ENCODE peak calls at places on chromosomes 5 and 9, in ten cellular contexts. M is heart left ventricle, Q is Panc1, R is neural progenitor cell, A is psoas muscle, H is endodermal cell, X is OCI-LY7, Z is astrocyte, U is esophagus squamous epithelium, S is sigmoid colon. J is an unnamed sample. For H3K4me1, the result is how much of the 10 kb centered on the place peaks cover.

GRCh38 chr5:133952729-133953567 is 15.5 kb downstream of the C5orf15 start:
- DNase-seq in R (no peak), S (peak), Q (no peak), U (no peak), H (peak), Z (peak), A (peak), M (peak), X (no peak), J (peak)

GRCh38 chr5:125065114-125065513 is 318.7 kb upstream of the ZNF608 start:
- DNase-seq in H (no peak), A (no peak), X (no peak), Z (peak), M (no peak), U (no peak), R (peak), S (no peak), Q (no peak), J (no peak)

GRCh38 chr5:175118700-175119309 is 325.2 kb downstream of the DRD1 start:
- DNase-seq in H (peak), U (no peak), X (no peak), Q (no peak), A (no peak), Z (no peak), R (no peak), M (no peak), S (no peak), J (no peak)

GRCh38 chr5:79202076-79202475 is 33.9 kb upstream of the JMY start:
- DNase-seq in X (no peak), H (no peak), Z (peak), Q (no peak), S (no peak), R (no peak), M (no peak), U (no peak), A (no peak), J (no peak)

GRCh38 chr5:142420521-142420920 is 95.7 kb upstream of the SPRY4 start:
- DNase-seq in U (no peak), S (no peak), X (no peak), Q (no peak), H (no peak), R (peak), M (no peak), Z (no peak), A (no peak), J (no peak)

GRCh38 chr5:127696688-127697087 is 6.5 kb upstream of the CCDC192 start:
- DNase-seq in R (no peak), Q (no peak), U (no peak), M (no peak), X (no peak), Z (peak), S (no peak), H (no peak), A (no peak), J (no peak)

GRCh38 chr5:74673011-74673790 is 11.8 kb upstream of the HEXB start:
- DNase-seq in S (no peak), X (peak), H (no peak), Z (no peak), Q (no peak), M (peak), R (peak), U (no peak), A (no peak), J (no peak)

GRCh38 chr9:95947118-95947517 is 71.6 kb downstream of the ERCC6L2 start:
- DNase-seq in X (no peak), S (no peak), R (no peak), A (no peak), H (no peak), Z (peak), M (no peak), U (no peak), Q (no peak), J (no peak)

GRCh38 chr5:143008809-143009521 is 238.8 kb downstream of the ARHGAP26 start:
- DNase-seq in S (no peak), R (no peak), M (no peak), Z (peak), X (no peak), H (no peak), Q (peak), A (no peak), U (no peak), J (no peak)

GRCh38 chr5:8906303-8906967 is 639.4 kb downstream of the SEMA5A start:
- DNase-seq in S (no peak), X (no peak), A (no peak), H (no peak), M (no peak), Z (peak), R (no peak), U (no peak), Q (no peak), J (no peak)

GRCh38 chr9:82923410-82924242 is 139.3 kb downstream of the RASEF start:
- DNase-seq in M (no peak), S (no peak), Z (peak), R (peak), H (no peak), A (no peak), X (peak), U (no peak), Q (no peak), J (no peak)

GRCh38 chr9:108864446-108864845 is 2.4 kb downstream of the ACTL7A start:
- DNase-seq in Q (no peak), H (no peak), Z (no peak), U (no peak), R (peak), M (no peak), S (no peak), A (no peak), X (no peak), J (no peak)
- TF ChIP-seq CTCF in Q (no peak), H (peak), Z (no peak), U (no peak), R (peak), M (no peak), S (no peak), A (no peak), X (peak), J (no peak)

DNA sequence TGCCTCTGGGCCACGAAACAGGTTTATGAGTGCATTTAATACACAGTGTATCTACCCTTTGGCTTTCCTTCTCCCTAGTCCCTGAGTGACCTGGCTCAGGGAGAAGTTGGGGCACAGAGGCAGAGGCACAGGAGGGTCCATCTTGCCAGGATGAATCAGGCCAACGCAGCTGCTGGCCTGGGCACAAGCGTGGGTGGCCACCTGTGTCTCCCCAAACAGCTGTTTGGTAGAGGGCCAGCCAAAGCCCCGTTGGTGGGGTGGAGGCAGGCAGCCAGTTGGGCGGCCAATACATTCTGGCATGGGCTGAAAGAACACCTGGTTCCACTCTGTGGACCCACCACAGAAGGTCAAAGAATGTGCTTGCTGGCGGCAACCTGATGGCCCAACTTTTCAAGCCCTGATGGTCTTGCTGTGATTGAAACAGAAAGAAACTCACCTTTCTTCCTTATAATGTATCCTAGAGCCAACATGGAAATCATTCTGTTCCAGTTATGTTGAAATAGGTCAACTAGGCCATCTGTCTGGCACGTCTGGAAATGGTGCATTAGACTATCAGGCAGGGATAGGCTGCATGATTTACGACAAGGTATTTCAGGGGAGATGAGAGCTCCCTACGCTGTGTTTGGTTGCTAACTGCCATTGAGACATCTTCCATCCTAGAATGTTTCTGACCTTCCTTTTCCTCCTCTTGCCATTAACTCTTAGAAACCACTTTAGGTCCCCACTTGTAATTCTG is 337.4 kb downstream of the ADAMTS6 start:
- DNase-seq in Q (no peak), M (no peak), Z (no peak), S (no peak), A (no peak), R (no peak), X (no peak), H (no peak), U (no peak), J (no peak)
- H3K4me1 ChIP-seq in Q (under half), M (under half), Z (under half), S (under half), A (under half), R (under half), X (under half), H (under half), U (under half), J (under half)

GRCh38 chr5:172751761-172752510 is 19.1 kb downstream of the DUSP1 start:
- DNase-seq in H (no peak), U (no peak), Z (no peak), R (no peak), S (peak), M (peak), A (no peak), Q (no peak), X (no peak), J (no peak)
- H3K27ac ChIP-seq in H (no peak), U (no peak), Z (no peak), R (no peak), S (peak), M (peak), A (no peak), Q (no peak), X (no peak), J (no peak)

DNA sequence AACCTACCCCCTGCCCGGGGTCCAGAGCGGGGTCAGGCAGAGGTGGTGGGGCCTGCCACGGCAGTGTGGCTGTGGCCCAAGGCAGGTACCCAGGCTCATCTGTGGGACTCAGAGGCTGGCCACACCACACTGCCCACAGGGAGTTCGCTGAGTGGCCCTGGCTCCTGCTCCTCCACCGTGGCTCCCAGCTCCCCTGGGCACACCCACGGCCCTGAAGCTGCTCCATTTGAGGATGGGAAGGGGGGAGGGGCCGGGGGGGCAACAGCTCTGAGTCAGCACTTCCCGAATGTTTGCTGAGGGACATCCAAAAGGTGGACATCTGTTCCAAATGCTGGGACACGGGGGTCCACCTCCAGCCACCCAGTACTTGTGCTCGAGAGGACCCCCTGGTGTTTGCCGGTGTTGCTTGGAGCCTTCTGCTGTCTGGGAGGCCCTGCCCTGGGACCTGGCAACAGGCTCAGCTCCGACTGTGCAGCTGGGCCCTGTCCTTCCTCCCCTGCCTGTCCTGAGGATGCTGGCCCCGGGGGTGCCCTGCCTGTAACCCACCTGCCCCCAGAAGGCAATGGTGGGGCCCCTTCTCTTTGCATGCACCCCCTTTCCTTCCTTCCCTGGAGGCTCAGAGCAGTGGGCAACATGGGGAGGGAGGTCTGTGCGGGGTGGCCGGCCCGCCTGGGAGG is 2.5 kb upstream of the NRARP start:
- DNase-seq in H (peak), R (peak), Z (no peak), U (no peak), X (no peak), M (peak), S (no peak), A (peak), Q (no peak), J (peak)
- TF ChIP-seq CTCF in H (no peak), R (no peak), Z (no peak), U (no peak), X (peak), M (no peak), S (no peak), A (no peak), Q (peak), J (no peak)

GRCh38 chr5:98781520-98781919 is 8.1 kb downstream of the RGMB start:
- DNase-seq in Z (no peak), R (no peak), U (no peak), S (no peak), A (no peak), X (no peak), M (no peak), Q (no peak), H (no peak), J (no peak)
- H3K4me1 ChIP-seq in Z (under half), R (half or more), U (half or more), S (under half), A (half or more), X (under half), M (under half), Q (under half), H (under half), J (under half)